ENCODE peak calls at places on chromosomes 2 and 18, in four cellular contexts. One of them, this sample, is unnamed.

GRCh38 chr2:71358931-71359671 is 27.5 kb downstream of the ZNF638 start:
- DNase-seq in uterus: no peak
- DNase-seq in pancreas: no peak
- DNase-seq in brain microvascular endothelial cell: peak
- DNase-seq in this sample: peak

GRCh38 chr18:55054591-55054990 is 95.3 kb upstream of the CCDC68 start:
- DNase-seq in uterus: no peak
- DNase-seq in pancreas: no peak
- DNase-seq in brain microvascular endothelial cell: no peak
- DNase-seq in this sample: peak

GRCh38 chr18:12933323-12933722 is 14.5 kb upstream of the SEH1L start:
- DNase-seq in uterus: no peak
- DNase-seq in pancreas: no peak
- DNase-seq in brain microvascular endothelial cell: no peak
- DNase-seq in this sample: no peak

GRCh38 chr2:107932483-107932882 is 53.8 kb upstream of the SLC5A7 start:
- DNase-seq in uterus: no peak
- DNase-seq in pancreas: no peak
- DNase-seq in brain microvascular endothelial cell: peak
- DNase-seq in this sample: no peak

GRCh38 chr2:31197669-31198068 is 19.6 kb downstream of the CAPN14 start:
- DNase-seq in uterus: no peak
- DNase-seq in pancreas: no peak
- DNase-seq in brain microvascular endothelial cell: no peak
- DNase-seq in this sample: no peak

GRCh38 chr2:223995569-223995968 is 38.3 kb downstream of the MRPL44 start:
- DNase-seq in uterus: no peak
- DNase-seq in pancreas: no peak
- DNase-seq in brain microvascular endothelial cell: peak
- DNase-seq in this sample: no peak

GRCh38 chr2:118127250-118127649 is 39.0 kb downstream of the INSIG2 start:
- DNase-seq in uterus: no peak
- DNase-seq in pancreas: no peak
- DNase-seq in brain microvascular endothelial cell: no peak
- DNase-seq in this sample: no peak

GRCh38 chr2:199197448-199197847 is 260.3 kb downstream of the SATB2 start:
- DNase-seq in uterus: no peak
- DNase-seq in pancreas: no peak
- DNase-seq in brain microvascular endothelial cell: no peak
- DNase-seq in this sample: no peak

GRCh38 chr2:228446732-228447131 is 265.2 kb upstream of the SPHKAP start:
- DNase-seq in uterus: no peak
- DNase-seq in pancreas: no peak
- DNase-seq in brain microvascular endothelial cell: peak
- DNase-seq in this sample: peak

GRCh38 chr2:239337122-239337876 is 63.5 kb downstream of the HDAC4 start:
- DNase-seq in uterus: peak
- DNase-seq in pancreas: no peak
- DNase-seq in brain microvascular endothelial cell: no peak
- DNase-seq in this sample: peak

GRCh38 chr2:201806442-201806841 is at the start of gene CDK15:
- DNase-seq in uterus: no peak
- DNase-seq in pancreas: no peak
- DNase-seq in brain microvascular endothelial cell: peak
- DNase-seq in this sample: no peak

GRCh38 chr2:220849433-220849832 is 722.7 kb downstream of the EPHA4 start:
- DNase-seq in uterus: no peak
- DNase-seq in pancreas: no peak
- DNase-seq in brain microvascular endothelial cell: no peak
- DNase-seq in this sample: no peak

GRCh38 chr2:30095402-30095801 is 51.4 kb upstream of the YPEL5 start:
- DNase-seq in uterus: no peak
- DNase-seq in pancreas: no peak
- DNase-seq in brain microvascular endothelial cell: no peak
- DNase-seq in this sample: no peak

GRCh38 chr18:56085561-56085960 is 497.6 kb upstream of the TCF4 start:
- DNase-seq in uterus: peak
- DNase-seq in pancreas: no peak
- DNase-seq in brain microvascular endothelial cell: peak
- DNase-seq in this sample: no peak

GRCh38 chr18:48950536-48951447 is at the start of gene SMAD7:
- DNase-seq in uterus: no peak
- DNase-seq in pancreas: no peak
- DNase-seq in brain microvascular endothelial cell: no peak
- DNase-seq in this sample: no peak

GRCh38 chr2:219521066-219521880 is 7.0 kb downstream of the ASIC4 start:
- DNase-seq in uterus: peak
- DNase-seq in pancreas: no peak
- DNase-seq in brain microvascular endothelial cell: no peak
- DNase-seq in this sample: no peak

GRCh38 chr18:11391636-11392035 is 217.8 kb upstream of the SLC35G4 start:
- DNase-seq in uterus: no peak
- DNase-seq in pancreas: no peak
- DNase-seq in brain microvascular endothelial cell: no peak
- DNase-seq in this sample: no peak

GRCh38 chr2:17228461-17228860 is 289.8 kb downstream of the RAD51AP2 start:
- DNase-seq in uterus: no peak
- DNase-seq in pancreas: no peak
- DNase-seq in brain microvascular endothelial cell: peak
- DNase-seq in this sample: no peak

GRCh38 chr18:63152096-63152495 is 167.5 kb downstream of the BCL2 start:
- DNase-seq in uterus: no peak
- DNase-seq in pancreas: no peak
- DNase-seq in brain microvascular endothelial cell: no peak
- DNase-seq in this sample: no peak

GRCh38 chr18:45280486-45281263 is 334.6 kb upstream of the SLC14A2 start:
- DNase-seq in uterus: no peak
- DNase-seq in pancreas: no peak
- DNase-seq in brain microvascular endothelial cell: no peak
- DNase-seq in this sample: no peak

GRCh38 chr2:8371653-8372052 is 310.2 kb upstream of the ID2 start:
- DNase-seq in uterus: no peak
- DNase-seq in pancreas: no peak
- DNase-seq in brain microvascular endothelial cell: no peak
- DNase-seq in this sample: no peak

GRCh38 chr2:33000986-33001385 is 54.2 kb downstream of the LTBP1 start:
- DNase-seq in uterus: no peak
- DNase-seq in pancreas: no peak
- DNase-seq in brain microvascular endothelial cell: no peak
- DNase-seq in this sample: no peak

GRCh38 chr2:185919155-185919554 is 180.6 kb downstream of the FSIP2 start:
- DNase-seq in uterus: no peak
- DNase-seq in pancreas: no peak
- DNase-seq in brain microvascular endothelial cell: no peak
- DNase-seq in this sample: no peak

GRCh38 chr2:233285921-233286320 is 21.7 kb upstream of the SAG start:
- DNase-seq in uterus: no peak
- DNase-seq in pancreas: no peak
- DNase-seq in brain microvascular endothelial cell: peak
- DNase-seq in this sample: no peak

GRCh38 chr2:3114406-3115185 is 263.0 kb downstream of the EIPR1 start:
- DNase-seq in uterus: no peak
- DNase-seq in pancreas: no peak
- DNase-seq in brain microvascular endothelial cell: no peak
- DNase-seq in this sample: no peak

GRCh38 chr2:127591221-127591923 is 54.6 kb upstream of the GPR17 start:
- DNase-seq in uterus: peak
- DNase-seq in pancreas: peak
- DNase-seq in brain microvascular endothelial cell: peak
- DNase-seq in this sample: peak

GRCh38 chr2:67399144-67399543 is 2.0 kb downstream of the ETAA1 start:
- DNase-seq in uterus: no peak
- DNase-seq in pancreas: no peak
- DNase-seq in brain microvascular endothelial cell: no peak
- DNase-seq in this sample: no peak

GRCh38 chr2:219002395-219003266 is 9.4 kb upstream of the CRYBA2 start:
- DNase-seq in uterus: no peak
- DNase-seq in pancreas: peak
- DNase-seq in brain microvascular endothelial cell: peak
- DNase-seq in this sample: no peak

GRCh38 chr2:134668821-134669220 is 50.0 kb downstream of the TMEM163 start:
- DNase-seq in uterus: no peak
- DNase-seq in pancreas: no peak
- DNase-seq in brain microvascular endothelial cell: no peak
- DNase-seq in this sample: no peak

GRCh38 chr2:190996338-190996946 is 17.5 kb downstream of the STAT1 start:
- DNase-seq in uterus: no peak
- DNase-seq in pancreas: no peak
- DNase-seq in brain microvascular endothelial cell: peak
- DNase-seq in this sample: no peak

GRCh38 chr2:146602383-146602782 is 1242.4 kb upstream of the ACVR2A start:
- DNase-seq in uterus: no peak
- DNase-seq in pancreas: no peak
- DNase-seq in brain microvascular endothelial cell: peak
- DNase-seq in this sample: no peak

GRCh38 chr2:148298201-148298600 is 277.3 kb downstream of the MBD5 start:
- DNase-seq in uterus: no peak
- DNase-seq in pancreas: no peak
- DNase-seq in brain microvascular endothelial cell: peak
- DNase-seq in this sample: no peak

GRCh38 chr2:63484901-63485300 is 103.4 kb downstream of the WDPCP start:
- DNase-seq in uterus: no peak
- DNase-seq in pancreas: no peak
- DNase-seq in brain microvascular endothelial cell: no peak
- DNase-seq in this sample: no peak

GRCh38 chr2:63488118-63488713 is 100.1 kb downstream of the WDPCP start:
- DNase-seq in uterus: no peak
- DNase-seq in pancreas: no peak
- DNase-seq in brain microvascular endothelial cell: peak
- DNase-seq in this sample: peak

GRCh38 chr2:63484481-63484880 is 103.8 kb downstream of the WDPCP start:
- DNase-seq in uterus: no peak
- DNase-seq in pancreas: no peak
- DNase-seq in brain microvascular endothelial cell: no peak
- DNase-seq in this sample: no peak

DNA sequence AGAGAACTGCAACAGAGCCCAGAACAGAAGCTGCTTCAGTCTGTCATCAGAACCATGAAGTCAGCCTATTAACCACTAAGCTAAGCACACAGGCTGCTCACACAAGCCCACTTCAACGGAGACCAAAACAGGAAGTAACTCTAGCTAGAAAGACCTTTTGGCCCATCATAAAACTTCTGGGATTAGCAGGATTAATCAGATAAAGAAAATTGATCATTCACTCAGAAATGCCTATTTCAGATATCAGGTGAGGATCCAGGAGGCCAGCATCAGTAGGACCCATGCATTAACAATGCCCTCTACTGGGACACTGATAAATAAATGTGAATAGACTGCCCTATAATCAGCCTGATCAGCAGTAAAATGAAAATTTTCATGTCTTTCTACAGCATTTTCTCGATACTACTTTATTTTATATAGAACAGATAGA is 101.4 kb downstream of the WDPCP start:
- DNase-seq in uterus: no peak
- DNase-seq in pancreas: no peak
- DNase-seq in brain microvascular endothelial cell: no peak
- DNase-seq in this sample: no peak
- TF ChIP-seq CTCF in uterus: no peak
- TF ChIP-seq CTCF in pancreas: no peak
- TF ChIP-seq CTCF in brain microvascular endothelial cell: no peak
- TF ChIP-seq CTCF in this sample: peak

DNA sequence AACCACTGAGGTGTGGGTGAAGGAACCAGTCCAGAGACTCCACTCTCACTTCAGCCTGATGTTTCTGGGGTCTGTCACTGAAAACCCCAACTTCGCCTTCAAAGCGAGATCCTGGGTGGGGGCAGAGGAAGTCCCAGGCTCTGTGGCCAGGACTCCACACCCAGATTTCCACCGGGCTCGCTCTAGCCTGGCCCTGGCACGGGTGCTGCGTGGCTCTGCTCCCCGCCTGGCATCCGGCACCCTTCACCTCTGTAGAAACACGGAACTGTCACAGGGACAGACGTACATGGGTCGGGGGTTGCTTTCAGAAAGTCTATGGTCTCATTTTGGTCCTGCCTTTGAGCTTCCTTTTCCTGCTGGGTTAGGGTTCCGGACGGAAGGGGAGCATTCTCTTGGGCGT is 41.6 kb downstream of the ODC1 start:
- DNase-seq in uterus: no peak
- DNase-seq in pancreas: no peak
- DNase-seq in brain microvascular endothelial cell: no peak
- DNase-seq in this sample: no peak
- H3K27ac ChIP-seq in uterus: peak
- H3K27ac ChIP-seq in pancreas: no peak
- H3K27ac ChIP-seq in brain microvascular endothelial cell: no peak
- H3K27ac ChIP-seq in this sample: no peak

DNA sequence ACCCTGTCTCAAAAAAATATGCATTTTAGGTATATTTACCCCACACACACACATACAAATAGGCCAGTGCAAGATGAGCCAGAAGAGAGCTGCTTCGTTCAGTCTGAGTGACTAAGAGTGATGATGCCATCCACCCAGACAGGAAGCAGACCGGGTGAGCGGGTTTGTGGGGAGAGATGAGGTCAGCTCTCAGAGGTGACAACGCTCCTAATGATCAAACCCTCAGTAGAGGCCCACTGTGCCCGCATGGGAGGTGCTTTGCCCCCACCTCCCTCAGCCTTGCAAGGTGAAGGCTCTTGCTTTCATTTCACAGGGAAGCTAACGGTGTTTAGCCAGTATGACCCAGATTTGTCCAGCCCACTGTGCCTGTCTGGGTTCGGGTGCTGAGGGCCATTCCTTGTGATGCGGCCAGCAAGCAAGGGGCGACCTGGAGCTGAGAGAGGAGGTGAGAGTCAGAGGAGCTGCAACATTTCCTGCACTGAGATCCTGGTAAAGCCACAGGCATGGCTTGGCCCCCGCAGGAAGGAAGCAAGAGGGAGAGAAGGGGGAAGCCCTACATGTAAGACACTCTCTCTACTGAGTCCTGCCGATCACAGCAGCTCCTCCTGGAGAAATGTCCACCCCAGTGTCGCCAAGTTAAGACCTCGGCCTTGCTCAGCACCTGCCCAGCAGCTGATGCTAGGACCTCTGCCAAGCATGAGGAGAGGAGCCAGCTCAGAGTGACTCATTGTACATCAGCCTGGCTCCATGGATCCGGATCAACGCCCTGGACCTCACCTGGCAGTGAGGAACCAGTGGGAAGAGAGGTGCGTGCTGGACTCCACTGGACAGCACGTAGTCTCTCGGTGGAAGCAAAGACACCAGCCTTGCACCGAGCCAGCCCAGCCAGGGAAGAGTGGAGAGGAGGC is 37.0 kb downstream of the NIFK start:
- DNase-seq in uterus: no peak
- DNase-seq in pancreas: peak
- DNase-seq in brain microvascular endothelial cell: peak
- DNase-seq in this sample: no peak
- H3K4me3 ChIP-seq in uterus: no peak
- H3K4me3 ChIP-seq in pancreas: no peak
- H3K4me3 ChIP-seq in brain microvascular endothelial cell: no peak
- H3K4me3 ChIP-seq in this sample: no peak

DNA sequence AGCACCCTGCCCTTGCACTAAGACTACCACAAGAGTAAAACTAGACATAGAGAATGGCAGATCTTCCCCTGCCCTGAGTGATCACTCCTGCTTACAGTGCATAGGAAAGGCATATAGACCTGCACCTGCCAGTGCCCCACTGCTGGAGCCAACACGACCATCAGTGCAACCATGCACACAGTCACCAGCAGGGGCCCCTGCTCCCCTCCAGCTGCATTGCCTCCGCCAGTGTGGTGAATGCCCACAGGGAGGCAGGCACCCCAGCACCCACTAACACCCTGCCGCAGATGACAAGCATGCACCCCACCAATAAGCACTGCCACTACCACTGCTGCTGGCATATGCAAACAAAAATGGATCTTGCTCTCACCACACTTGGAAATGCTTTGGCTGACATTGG is 478.8 kb downstream of the ADCYAP1 start:
- DNase-seq in uterus: no peak
- DNase-seq in pancreas: no peak
- DNase-seq in brain microvascular endothelial cell: no peak
- DNase-seq in this sample: no peak
- TF ChIP-seq CTCF in uterus: no peak
- TF ChIP-seq CTCF in pancreas: no peak
- TF ChIP-seq CTCF in brain microvascular endothelial cell: no peak
- TF ChIP-seq CTCF in this sample: no peak